ENCODE peak calls at places on chromosomes 2 and 18, in seven cellular contexts. One of them, this sample, is unnamed.

GRCh38 chr18:79849328-79850207 is 51.8 kb downstream of the KCNG2 start:
- DNase-seq in uterus: no peak
- DNase-seq in SJCRH30: no peak
- DNase-seq in WERI-Rb-1: no peak
- DNase-seq in lung: peak; percentile 22
- DNase-seq in breast epithelium: no peak
- DNase-seq in spleen: peak; percentile 58
- DNase-seq in this sample: no peak

GRCh38 chr2:23566236-23567142 is 181.5 kb downstream of the KLHL29 start:
- DNase-seq in uterus: no peak
- DNase-seq in SJCRH30: peak; percentile 65
- DNase-seq in WERI-Rb-1: peak; percentile 79
- DNase-seq in lung: no peak
- DNase-seq in breast epithelium: no peak
- DNase-seq in spleen: no peak
- DNase-seq in this sample: no peak

GRCh38 chr2:177338177-177338721 is 54.3 kb upstream of the AGPS start:
- DNase-seq in uterus: no peak
- DNase-seq in SJCRH30: no peak
- DNase-seq in WERI-Rb-1: no peak
- DNase-seq in lung: no peak
- DNase-seq in breast epithelium: no peak
- DNase-seq in spleen: no peak
- DNase-seq in this sample: no peak

GRCh38 chr2:232658217-232658785 is 24.9 kb downstream of the EFHD1 start:
- DNase-seq in uterus: no peak
- DNase-seq in SJCRH30: no peak
- DNase-seq in WERI-Rb-1: no peak
- DNase-seq in lung: no peak
- DNase-seq in breast epithelium: no peak
- DNase-seq in spleen: no peak
- DNase-seq in this sample: no peak

GRCh38 chr18:55229682-55230081 is 270.4 kb upstream of the CCDC68 start:
- DNase-seq in uterus: no peak
- DNase-seq in SJCRH30: no peak
- DNase-seq in WERI-Rb-1: no peak
- DNase-seq in lung: no peak
- DNase-seq in breast epithelium: no peak
- DNase-seq in spleen: no peak
- DNase-seq in this sample: no peak

GRCh38 chr2:102141915-102142828 is at the start of gene IL1R1:
- DNase-seq in uterus: peak; percentile 86
- DNase-seq in SJCRH30: no peak
- DNase-seq in WERI-Rb-1: no peak
- DNase-seq in lung: peak; percentile 82
- DNase-seq in breast epithelium: peak; percentile 71
- DNase-seq in spleen: peak; percentile 92
- DNase-seq in this sample: no peak

GRCh38 chr18:22827216-22827615 is 105.9 kb upstream of the RBBP8 start:
- DNase-seq in uterus: no peak
- DNase-seq in SJCRH30: no peak
- DNase-seq in WERI-Rb-1: no peak
- DNase-seq in lung: no peak
- DNase-seq in breast epithelium: no peak
- DNase-seq in spleen: no peak
- DNase-seq in this sample: no peak

GRCh38 chr2:38709515-38710194 is 41.5 kb downstream of the SRSF7 start:
- DNase-seq in uterus: no peak
- DNase-seq in SJCRH30: no peak
- DNase-seq in WERI-Rb-1: no peak
- DNase-seq in lung: no peak
- DNase-seq in breast epithelium: no peak
- DNase-seq in spleen: no peak
- DNase-seq in this sample: peak; percentile 38

GRCh38 chr2:18244840-18245239 is 315.6 kb downstream of the RDH14 start:
- DNase-seq in uterus: no peak
- DNase-seq in SJCRH30: peak; percentile 74
- DNase-seq in WERI-Rb-1: peak; percentile 85
- DNase-seq in lung: no peak
- DNase-seq in breast epithelium: no peak
- DNase-seq in spleen: no peak
- DNase-seq in this sample: no peak

GRCh38 chr2:39080152-39080551 is 40.7 kb downstream of the SOS1 start:
- DNase-seq in uterus: no peak
- DNase-seq in SJCRH30: no peak
- DNase-seq in WERI-Rb-1: no peak
- DNase-seq in lung: no peak
- DNase-seq in breast epithelium: no peak
- DNase-seq in spleen: no peak
- DNase-seq in this sample: no peak

GRCh38 chr18:10329116-10329515 is 125.3 kb upstream of the APCDD1 start:
- DNase-seq in uterus: no peak
- DNase-seq in SJCRH30: no peak
- DNase-seq in WERI-Rb-1: peak; percentile 50
- DNase-seq in lung: no peak
- DNase-seq in breast epithelium: no peak
- DNase-seq in spleen: no peak
- DNase-seq in this sample: no peak

GRCh38 chr2:113230531-113230930 is 48.2 kb downstream of the PAX8 start:
- DNase-seq in uterus: no peak
- DNase-seq in SJCRH30: no peak
- DNase-seq in WERI-Rb-1: no peak
- DNase-seq in lung: no peak
- DNase-seq in breast epithelium: no peak
- DNase-seq in spleen: no peak
- DNase-seq in this sample: no peak

GRCh38 chr2:205337307-205337706 is 345.0 kb upstream of the NRP2 start:
- DNase-seq in uterus: no peak
- DNase-seq in SJCRH30: no peak
- DNase-seq in WERI-Rb-1: no peak
- DNase-seq in lung: no peak
- DNase-seq in breast epithelium: no peak
- DNase-seq in spleen: no peak
- DNase-seq in this sample: no peak

GRCh38 chr18:23844991-23845680 is 155.9 kb downstream of the LAMA3 start:
- DNase-seq in uterus: no peak
- DNase-seq in SJCRH30: no peak
- DNase-seq in WERI-Rb-1: no peak
- DNase-seq in lung: no peak
- DNase-seq in breast epithelium: no peak
- DNase-seq in spleen: no peak
- DNase-seq in this sample: no peak

GRCh38 chr18:31498450-31499156 is 626 bp downstream of the DSG2 start:
- DNase-seq in uterus: peak; percentile 15
- DNase-seq in SJCRH30: peak; percentile 11
- DNase-seq in WERI-Rb-1: no peak
- DNase-seq in lung: no peak
- DNase-seq in breast epithelium: no peak
- DNase-seq in spleen: no peak
- DNase-seq in this sample: no peak

GRCh38 chr2:175914846-175915245 is 87.2 kb downstream of the LNPK start:
- DNase-seq in uterus: no peak
- DNase-seq in SJCRH30: no peak
- DNase-seq in WERI-Rb-1: no peak
- DNase-seq in lung: no peak
- DNase-seq in breast epithelium: no peak
- DNase-seq in spleen: no peak
- DNase-seq in this sample: no peak

GRCh38 chr2:73175663-73176204 is 26.6 kb upstream of the NOTO start:
- DNase-seq in uterus: peak; percentile 58
- DNase-seq in SJCRH30: peak; percentile 81
- DNase-seq in WERI-Rb-1: peak; percentile 84
- DNase-seq in lung: peak; percentile 76
- DNase-seq in breast epithelium: no peak
- DNase-seq in spleen: peak; percentile 93
- DNase-seq in this sample: peak; percentile 28

GRCh38 chr2:60629801-60630385 is 76.4 kb upstream of the BCL11A start:
- DNase-seq in uterus: no peak
- DNase-seq in SJCRH30: no peak
- DNase-seq in WERI-Rb-1: no peak
- DNase-seq in lung: no peak
- DNase-seq in breast epithelium: no peak
- DNase-seq in spleen: no peak
- DNase-seq in this sample: no peak

GRCh38 chr2:112541315-112542122 is 746 bp upstream of the POLR1B start:
- DNase-seq in uterus: no peak
- DNase-seq in SJCRH30: peak; percentile 85
- DNase-seq in WERI-Rb-1: peak; percentile 64
- DNase-seq in lung: peak; percentile 77
- DNase-seq in breast epithelium: peak; percentile 54
- DNase-seq in spleen: peak; percentile 94
- DNase-seq in this sample: no peak

GRCh38 chr18:50917021-50917420 is 38.1 kb downstream of the ME2 start:
- DNase-seq in uterus: no peak
- DNase-seq in SJCRH30: no peak
- DNase-seq in WERI-Rb-1: no peak
- DNase-seq in lung: no peak
- DNase-seq in breast epithelium: no peak
- DNase-seq in spleen: no peak
- DNase-seq in this sample: no peak

GRCh38 chr2:181072486-181072885 is 92.1 kb downstream of the UBE2E3 start:
- DNase-seq in uterus: no peak
- DNase-seq in SJCRH30: no peak
- DNase-seq in WERI-Rb-1: no peak
- DNase-seq in lung: no peak
- DNase-seq in breast epithelium: no peak
- DNase-seq in spleen: no peak
- DNase-seq in this sample: no peak

GRCh38 chr2:100821255-100821912 is 1.4 kb downstream of the NPAS2 start:
- DNase-seq in uterus: no peak
- DNase-seq in SJCRH30: no peak
- DNase-seq in WERI-Rb-1: no peak
- DNase-seq in lung: no peak
- DNase-seq in breast epithelium: no peak
- DNase-seq in spleen: no peak
- DNase-seq in this sample: no peak

GRCh38 chr2:214066847-214067246 is 344.0 kb upstream of the VWC2L start:
- DNase-seq in uterus: no peak
- DNase-seq in SJCRH30: no peak
- DNase-seq in WERI-Rb-1: no peak
- DNase-seq in lung: no peak
- DNase-seq in breast epithelium: no peak
- DNase-seq in spleen: no peak
- DNase-seq in this sample: no peak

GRCh38 chr2:214069254-214069653 is 341.6 kb upstream of the VWC2L start:
- DNase-seq in uterus: no peak
- DNase-seq in SJCRH30: peak; percentile 25
- DNase-seq in WERI-Rb-1: no peak
- DNase-seq in lung: no peak
- DNase-seq in breast epithelium: no peak
- DNase-seq in spleen: no peak
- DNase-seq in this sample: no peak
- H3K27ac ChIP-seq in uterus: peak overlapping the region; percentile 5
- H3K27ac ChIP-seq in SJCRH30: no peak overlapping the region
- H3K27ac ChIP-seq in WERI-Rb-1: no peak overlapping the region
- H3K27ac ChIP-seq in lung: no peak overlapping the region
- H3K27ac ChIP-seq in breast epithelium: no peak overlapping the region
- H3K27ac ChIP-seq in spleen: no peak overlapping the region
- H3K27ac ChIP-seq in this sample: no peak overlapping the region

GRCh38 chr2:32124660-32125059 is 41.0 kb upstream of the SLC30A6 start:
- DNase-seq in uterus: no peak
- DNase-seq in SJCRH30: no peak
- DNase-seq in WERI-Rb-1: no peak
- DNase-seq in lung: no peak
- DNase-seq in breast epithelium: no peak
- DNase-seq in spleen: no peak
- DNase-seq in this sample: no peak
- H3K36me3 ChIP-seq in uterus: no peaks in the 10 kb centered on the region
- H3K36me3 ChIP-seq in SJCRH30: peaks cover 19% of the 10 kb centered on the region
- H3K36me3 ChIP-seq in WERI-Rb-1: peaks cover 42% of the 10 kb centered on the region
- H3K36me3 ChIP-seq in lung: peaks cover 2% of the 10 kb centered on the region
- H3K36me3 ChIP-seq in breast epithelium: no peaks in the 10 kb centered on the region
- H3K36me3 ChIP-seq in spleen: peaks cover 5% of the 10 kb centered on the region
- H3K36me3 ChIP-seq in this sample: peaks cover 19% of the 10 kb centered on the region

DNA sequence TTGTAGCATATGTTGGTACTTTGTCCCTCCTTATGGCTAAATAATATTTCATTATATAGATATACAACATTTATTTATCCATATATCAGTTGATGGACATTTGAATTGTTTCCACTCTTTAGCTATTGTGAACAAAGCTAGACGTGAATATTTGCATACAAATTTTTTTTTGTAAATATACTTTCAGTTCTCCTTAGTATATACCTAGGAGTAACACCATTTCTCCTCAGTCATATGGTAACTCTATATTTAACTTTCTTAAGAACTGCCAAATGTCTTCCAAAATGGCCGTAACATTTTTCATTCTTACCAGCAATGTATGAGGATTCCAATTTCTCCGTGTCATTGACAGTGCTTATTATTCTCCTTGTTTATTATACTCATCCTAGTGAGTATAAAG is 74.5 kb downstream of the TMEM185B start:
- DNase-seq in uterus: no peak
- DNase-seq in SJCRH30: no peak
- DNase-seq in WERI-Rb-1: no peak
- DNase-seq in lung: no peak
- DNase-seq in breast epithelium: no peak
- DNase-seq in spleen: no peak
- DNase-seq in this sample: no peak
- H3K9me3 ChIP-seq in uterus: no peaks in the 10 kb centered on the region
- H3K9me3 ChIP-seq in SJCRH30: no peaks in the 10 kb centered on the region
- H3K9me3 ChIP-seq in WERI-Rb-1: no peaks in the 10 kb centered on the region
- H3K9me3 ChIP-seq in lung: no peaks in the 10 kb centered on the region
- H3K9me3 ChIP-seq in breast epithelium: peaks cover 6% of the 10 kb centered on the region
- H3K9me3 ChIP-seq in spleen: peaks cover 38% of the 10 kb centered on the region
- H3K9me3 ChIP-seq in this sample: no peaks in the 10 kb centered on the region

DNA sequence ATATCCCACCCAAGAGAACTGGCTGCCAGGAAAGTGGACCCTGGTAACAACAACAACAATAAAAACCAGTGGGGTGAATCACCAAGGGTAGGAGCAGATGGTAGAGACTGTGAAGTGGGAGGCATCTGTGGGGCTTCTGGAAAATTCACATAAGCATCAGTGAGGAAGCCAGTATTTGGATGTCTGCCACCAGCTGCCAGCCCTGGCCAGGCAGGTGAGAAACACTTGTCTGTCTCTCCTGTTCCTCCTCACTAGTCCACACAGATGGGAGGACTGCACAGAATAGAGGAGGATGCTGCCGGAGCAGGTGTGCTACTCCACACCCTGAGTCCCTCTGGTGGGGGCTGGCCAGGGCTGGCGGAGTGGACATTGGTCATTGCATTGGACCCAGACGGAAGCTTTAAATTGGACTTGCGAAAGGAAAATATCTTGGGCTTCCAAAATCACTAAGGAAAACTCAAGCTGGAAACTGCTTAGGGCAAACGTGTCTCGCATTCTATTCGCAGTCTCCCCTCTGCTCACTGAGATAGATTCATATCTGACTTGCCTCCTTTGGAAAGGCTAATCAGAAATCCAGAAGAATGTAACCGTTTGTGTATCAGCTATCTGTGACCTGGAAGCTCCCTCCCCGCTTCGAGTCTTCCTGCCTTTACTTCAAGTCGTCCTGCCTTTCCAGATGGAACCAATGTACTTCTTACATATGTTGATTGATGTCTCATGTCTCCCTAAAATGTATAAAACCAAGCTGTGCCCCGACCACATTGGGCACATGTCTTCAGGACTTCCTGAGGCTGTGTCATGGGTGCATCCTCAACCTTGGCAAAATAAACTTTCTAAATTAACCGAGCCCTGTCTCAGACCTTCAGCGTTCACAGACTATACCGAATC is 69.1 kb downstream of the NAB1 start:
- DNase-seq in uterus: no peak
- DNase-seq in SJCRH30: peak; percentile 62
- DNase-seq in WERI-Rb-1: no peak
- DNase-seq in lung: no peak
- DNase-seq in breast epithelium: no peak
- DNase-seq in spleen: no peak
- DNase-seq in this sample: no peak
- H3K27ac ChIP-seq in uterus: no peak overlapping the region
- H3K27ac ChIP-seq in SJCRH30: no peak overlapping the region
- H3K27ac ChIP-seq in WERI-Rb-1: no peak overlapping the region
- H3K27ac ChIP-seq in lung: no peak overlapping the region
- H3K27ac ChIP-seq in breast epithelium: no peak overlapping the region
- H3K27ac ChIP-seq in spleen: no peak overlapping the region
- H3K27ac ChIP-seq in this sample: no peak overlapping the region

This sample was measured in effector memory CD4-positive, alpha-beta T cell.